ENCODE peak calls at places on chromosomes 3 and 15, in four cellular contexts. Z, S, T and Q are unnamed samples. For H3K4me1, the result is how much of the 10 kb centered on the place peaks cover.

GRCh38 chr3:11820540-11821041 is 26.1 kb downstream of the TAMM41 start:
- DNase-seq in Z (no peak), S (no peak), T (no peak), Q (no peak)

GRCh38 chr15:81888748-81889479 is 156.9 kb downstream of the MEX3B start:
- DNase-seq in Z (no peak), S (no peak), T (peak), Q (no peak)

GRCh38 chr3:107436029-107436428 is 58.8 kb downstream of the CCDC54 start:
- DNase-seq in Z (no peak), S (no peak), T (no peak), Q (no peak)

GRCh38 chr3:157199841-157200240 is 39.9 kb upstream of the CCNL1 start:
- DNase-seq in Z (no peak), S (no peak), T (no peak), Q (no peak)

GRCh38 chr15:43954181-43954621 is 127.4 kb downstream of the WDR76 start:
- DNase-seq in Z (no peak), S (no peak), T (no peak), Q (no peak)

GRCh38 chr3:105538483-105538882 is 171.8 kb downstream of the ALCAM start:
- DNase-seq in Z (no peak), S (no peak), T (no peak), Q (no peak)

GRCh38 chr15:100897873-100898490 is 18.4 kb downstream of the ALDH1A3 start:
- DNase-seq in Z (no peak), S (no peak), T (no peak), Q (no peak)

GRCh38 chr3:23810342-23811116 is 4.8 kb downstream of the UBE2E1 start:
- DNase-seq in Z (no peak), S (peak), T (peak), Q (peak)

GRCh38 chr3:185152433-185153169 is at the start of gene C3orf70:
- DNase-seq in Z (no peak), S (peak), T (peak), Q (peak)

GRCh38 chr15:45690581-45691260 is 55.9 kb downstream of the SQOR start:
- DNase-seq in Z (no peak), S (no peak), T (no peak), Q (no peak)
- H3K4me3 ChIP-seq in Z (no peak), S (no peak), T (no peak), Q (no peak)

GRCh38 chr3:66402596-66403267 is 98.1 kb downstream of the LRIG1 start:
- DNase-seq in Z (no peak), S (peak), T (no peak), Q (no peak)
- H3K4me1 ChIP-seq in Z (under half), S (under half), T (under half), Q (under half)

GRCh38 chr3:124882749-124883148 is 4.4 kb downstream of the ITGB5 start:
- DNase-seq in Z (no peak), S (no peak), T (no peak), Q (no peak)

GRCh38 chr3:124883191-124883747 is 3.9 kb downstream of the ITGB5 start:
- DNase-seq in Z (no peak), S (no peak), T (no peak), Q (no peak)

GRCh38 chr3:124883766-124884473 is 3.2 kb downstream of the ITGB5 start:
- DNase-seq in Z (no peak), S (no peak), T (no peak), Q (no peak)

GRCh38 chr3:124879395-124879723 is 7.8 kb downstream of the ITGB5 start:
- DNase-seq in Z (no peak), S (no peak), T (no peak), Q (no peak)

GRCh38 chr3:124881976-124882697 is 5.0 kb downstream of the ITGB5 start:
- DNase-seq in Z (no peak), S (no peak), T (no peak), Q (no peak)
- H3K4me3 ChIP-seq in Z (no peak), S (no peak), T (no peak), Q (no peak)

GRCh38 chr15:68241088-68241935 is 11.8 kb upstream of the CLN6 start:
- DNase-seq in Z (no peak), S (no peak), T (no peak), Q (no peak)

GRCh38 chr15:68249058-68249713 is 19.7 kb upstream of the CLN6 start:
- DNase-seq in Z (no peak), S (no peak), T (no peak), Q (no peak)

GRCh38 chr15:68239025-68239424 is 9.5 kb upstream of the CLN6 start:
- DNase-seq in Z (no peak), S (no peak), T (no peak), Q (no peak)

DNA sequence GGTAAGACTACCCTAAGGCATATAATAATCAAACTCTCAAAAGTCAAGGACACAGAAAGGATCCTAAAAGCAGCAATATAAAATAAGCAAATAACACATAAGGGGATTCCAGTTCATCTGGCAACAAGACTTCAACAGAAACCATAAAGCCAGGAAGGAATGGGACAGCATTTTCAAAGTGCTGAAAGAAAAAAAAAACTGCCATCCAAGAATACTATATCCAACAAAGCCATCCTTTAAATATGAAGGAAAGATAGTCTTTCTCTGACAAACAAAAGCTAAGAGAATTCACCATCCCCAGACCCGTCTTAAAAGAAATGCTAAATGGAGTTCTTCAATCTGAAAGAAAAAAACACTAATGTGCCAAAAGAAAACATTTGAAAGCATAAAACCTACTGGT is 14.7 kb upstream of the CLN6 start:
- DNase-seq in Z (no peak), S (no peak), T (no peak), Q (no peak)
- H3K4me1 ChIP-seq in Z (under half), S (under half), T (under half), Q (under half)

GRCh38 chr15:63818628-63819027 is 15.1 kb downstream of the HERC1 start:
- DNase-seq in Z (no peak), S (no peak), T (no peak), Q (no peak)
- H3K4me3 ChIP-seq in Z (no peak), S (no peak), T (no peak), Q (no peak)